ENCODE peak calls at places on chromosomes 12 and 14, in nine cellular contexts. K, Y, C, G, A, H, N, S and F are unnamed samples.

GRCh38 chr14:23182372-23183014 is 967 bp downstream of the SLC7A8 start:
- DNase-seq in K (peak), Y (peak), C (peak), G (no peak), A (peak), H (no peak), N (peak), S (no peak), F (peak)

GRCh38 chr14:97806871-97807270 is 1009.7 kb downstream of the VRK1 start:
- DNase-seq in K (peak), Y (no peak), C (no peak), G (no peak), A (no peak), H (no peak), N (no peak), S (no peak), F (no peak)

GRCh38 chr14:95140060-95140858 is 17.1 kb downstream of the DICER1 start:
- DNase-seq in K (no peak), Y (no peak), C (no peak), G (no peak), A (no peak), H (peak), N (no peak), S (no peak), F (no peak)

GRCh38 chr12:19220205-19220604 is 90.7 kb downstream of the PLEKHA5 start:
- DNase-seq in K (no peak), Y (no peak), C (no peak), G (no peak), A (no peak), H (peak), N (no peak), S (no peak), F (no peak)

GRCh38 chr12:90543841-90544240 is 411.1 kb downstream of the CCER1 start:
- DNase-seq in K (no peak), Y (no peak), C (no peak), G (no peak), A (no peak), H (peak), N (no peak), S (no peak), F (no peak)

GRCh38 chr12:129532082-129532481 is 371.7 kb downstream of the TMEM132D start:
- DNase-seq in K (no peak), Y (no peak), C (no peak), G (no peak), A (no peak), H (no peak), N (no peak), S (no peak), F (no peak)

GRCh38 chr12:47307680-47308399 is 228.1 kb upstream of the AMIGO2 start:
- DNase-seq in K (peak), Y (peak), C (no peak), G (peak), A (peak), H (peak), N (peak), S (no peak), F (peak)

GRCh38 chr12:27595231-27595642 is 71.2 kb downstream of the PPFIBP1 start:
- DNase-seq in K (peak), Y (no peak), C (peak), G (no peak), A (no peak), H (peak), N (no peak), S (no peak), F (no peak)

GRCh38 chr12:9127484-9127883 is 11.8 kb upstream of the A2M start:
- DNase-seq in K (no peak), Y (no peak), C (no peak), G (no peak), A (no peak), H (no peak), N (no peak), S (no peak), F (no peak)

GRCh38 chr12:46503637-46504036 is 131.1 kb upstream of the SLC38A2 start:
- DNase-seq in K (no peak), Y (no peak), C (no peak), G (no peak), A (no peak), H (no peak), N (no peak), S (no peak), F (no peak)